ENCODE peak calls at places on chromosomes 1 and 21, in nine cellular contexts. M is prostate gland, O is A549, W is IMR-90, H is ovary, C is mesendoderm, A is adrenal gland, K is foreskin keratinocyte, Z is pancreas. E is an unnamed sample. For H3K4me1, the result is how much of the 10 kb centered on the place peaks cover.

GRCh38 chr21:45270306-45270821 is 17.3 kb downstream of the POFUT2 start:
- DNase-seq in H (peak), A (peak), C (peak), O (no peak), M (no peak), K (no peak), Z (no peak), W (no peak), E (no peak)

GRCh38 chr21:31911138-31911907 is 38.5 kb downstream of the HUNK start:
- DNase-seq in O (no peak), A (no peak), W (peak), C (peak), M (no peak), H (no peak), Z (no peak), K (peak), E (peak)

GRCh38 chr1:184854036-184854435 is 99.4 kb upstream of the EDEM3 start:
- DNase-seq in K (no peak), C (no peak), M (no peak), O (no peak), Z (no peak), H (no peak), W (no peak), A (no peak), E (no peak)

GRCh38 chr1:39640861-39641260 is 1.4 kb upstream of the HEYL start:
- DNase-seq in H (no peak), W (no peak), A (no peak), O (no peak), Z (no peak), C (no peak), M (no peak), K (no peak), E (peak)

GRCh38 chr1:203289281-203289981 is 15.9 kb upstream of the BTG2 start:
- DNase-seq in W (no peak), K (peak), Z (no peak), H (no peak), M (no peak), O (no peak), A (no peak), C (no peak), E (no peak)

GRCh38 chr1:69952691-69953090 is 252.7 kb downstream of the LRRC40 start:
- DNase-seq in M (no peak), A (no peak), H (no peak), W (no peak), O (no peak), C (no peak), K (no peak), Z (no peak), E (no peak)

GRCh38 chr1:217453816-217454215 is 177.1 kb downstream of the GPATCH2 start:
- DNase-seq in M (no peak), W (no peak), H (no peak), O (no peak), Z (peak), A (no peak), K (no peak), C (peak), E (no peak)

GRCh38 chr1:164635784-164636729 is 77.1 kb downstream of the PBX1 start:
- DNase-seq in Z (peak), K (no peak), O (no peak), H (no peak), C (no peak), A (no peak), M (no peak), W (no peak), E (no peak)

GRCh38 chr1:228374711-228375577 is 31.7 kb downstream of the TRIM11 start:
- DNase-seq in M (peak), W (peak), O (no peak), C (no peak), Z (peak), K (no peak), H (peak), A (peak), E (no peak)

GRCh38 chr1:104991702-104992101 is 1242.0 kb downstream of the AMY1C start:
- DNase-seq in C (no peak), A (no peak), M (no peak), O (no peak), H (no peak), W (no peak), Z (no peak), K (no peak), E (no peak)

GRCh38 chr1:114552106-114552639 is 29.2 kb downstream of the BCAS2 start:
- DNase-seq in K (no peak), W (no peak), Z (no peak), C (no peak), M (no peak), A (no peak), O (no peak), H (no peak), E (no peak)

DNA sequence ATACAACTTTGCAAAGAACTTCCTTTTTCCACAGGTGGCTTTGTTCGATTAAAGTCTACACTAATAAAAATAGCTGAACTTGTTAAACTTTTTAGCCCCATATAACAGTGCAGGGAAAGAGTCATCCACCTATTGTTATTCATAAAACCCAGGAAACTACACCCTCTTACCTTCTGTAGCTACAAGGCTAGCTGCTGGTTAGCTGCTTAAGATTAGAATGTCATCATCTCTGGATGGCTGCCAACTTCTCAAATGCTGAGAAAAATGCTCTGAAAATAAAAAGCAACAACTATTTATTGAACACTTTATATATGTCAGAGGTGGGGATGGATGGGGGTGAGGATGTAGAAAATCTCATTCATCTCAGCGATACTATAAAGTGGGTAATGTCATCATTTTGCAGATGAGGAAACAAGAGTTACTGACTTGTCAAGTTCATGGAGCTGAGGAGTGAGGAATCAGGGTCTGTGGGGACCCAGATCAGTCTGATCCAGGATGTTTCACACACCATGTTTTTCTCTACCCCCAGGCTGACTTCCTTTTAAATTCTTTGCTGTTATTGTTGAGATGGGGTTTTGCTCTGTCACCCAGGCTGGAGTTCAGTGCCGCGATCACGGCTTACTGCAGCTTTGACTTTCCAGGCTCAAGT is 17.1 kb downstream of the ATP5PF start:
- DNase-seq in H (no peak), Z (no peak), K (peak), O (no peak), A (no peak), M (no peak), C (no peak), W (peak), E (no peak)
- H3K4me1 ChIP-seq in H (under half), Z (under half), K (under half), O (under half), A (under half), M (under half), C (under half), W (under half), E (under half)

GRCh38 chr1:208178091-208178529 is 66.1 kb downstream of the PLXNA2 start:
- DNase-seq in Z (peak), C (peak), W (no peak), H (no peak), M (peak), K (no peak), A (no peak), O (no peak), E (no peak)
- H3K27ac ChIP-seq in Z (no peak), C (no peak), W (no peak), H (no peak), M (no peak), K (no peak), A (no peak), O (peak), E (no peak)

GRCh38 chr1:13737388-13737787 is 37.4 kb downstream of the PRDM2 start:
- DNase-seq in H (no peak), K (no peak), C (peak), M (no peak), A (no peak), O (no peak), W (no peak), Z (no peak), E (no peak)
- H3K4me1 ChIP-seq in H (under half), K (under half), C (under half), M (under half), A (under half), O (under half), W (under half), Z (under half), E (under half)

DNA sequence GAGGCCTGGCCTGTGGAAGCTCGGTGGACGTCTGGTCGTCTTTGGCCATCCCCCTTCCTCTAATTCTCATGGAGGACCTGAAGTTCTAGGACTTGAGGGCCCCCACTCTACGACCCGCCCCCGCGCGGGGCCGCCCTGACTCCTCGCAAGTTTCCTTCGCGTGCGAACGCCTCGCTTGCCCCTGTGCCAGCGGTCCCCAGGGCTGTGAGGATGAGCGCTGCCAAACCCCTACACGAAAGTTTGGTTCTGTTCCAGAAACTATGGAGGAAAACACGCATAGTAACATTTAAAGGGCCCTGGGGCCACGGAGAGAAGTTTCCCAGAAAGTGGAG is 294 bp upstream of the GNG12 start:
- DNase-seq in O (no peak), K (no peak), Z (no peak), A (no peak), H (no peak), C (no peak), W (peak), M (peak), E (no peak)
- H3K27ac ChIP-seq in O (peak), K (peak), Z (peak), A (peak), H (peak), C (no peak), W (peak), M (peak), E (peak)

GRCh38 chr1:92961131-92961895 is at the start of gene DIPK1A:
- DNase-seq in H (peak), W (peak), Z (peak), M (peak), A (peak), K (peak), C (peak), O (peak), E (peak)
- H3K4me1 ChIP-seq in H (under half), W (under half), Z (under half), M (under half), A (under half), K (under half), C (under half), O (under half), E (under half)

DNA sequence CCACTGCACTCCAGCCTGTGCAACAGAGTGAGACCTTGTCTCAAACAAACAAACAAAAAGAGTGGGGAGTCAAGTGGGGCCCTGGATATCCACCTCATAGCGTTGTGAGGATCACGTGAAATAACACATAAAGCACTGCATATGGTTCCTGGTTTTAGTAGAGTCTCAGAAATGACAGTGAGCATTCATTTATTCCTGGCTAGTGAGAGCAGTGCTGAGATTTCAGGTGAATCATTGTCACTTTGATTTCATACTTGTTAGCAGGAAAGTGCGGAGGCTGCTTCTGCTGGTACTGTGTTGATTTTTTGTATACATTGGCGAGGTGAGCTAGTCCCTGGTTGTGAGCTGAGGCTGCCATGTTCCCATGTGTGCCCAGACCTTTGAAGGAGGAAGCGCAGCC is 22.9 kb downstream of the ARHGEF10L start:
- DNase-seq in O (no peak), W (no peak), A (no peak), C (no peak), M (no peak), Z (no peak), K (no peak), H (no peak), E (no peak)
- H3K27ac ChIP-seq in O (no peak), W (no peak), A (peak), C (no peak), M (peak), Z (no peak), K (no peak), H (no peak), E (no peak)

GRCh38 chr1:109804660-109805059 is 40.9 kb upstream of the EPS8L3 start:
- DNase-seq in C (no peak), O (no peak), Z (no peak), W (no peak), H (no peak), M (no peak), A (no peak), K (no peak), E (no peak)
- H3K4me1 ChIP-seq in C (under half), O (under half), Z (under half), W (under half), H (under half), M (under half), A (under half), K (under half), E (under half)

GRCh38 chr1:172980971-172981370 is 69.8 kb downstream of the TNFSF18 start:
- DNase-seq in A (no peak), K (no peak), W (no peak), Z (no peak), H (no peak), O (no peak), C (no peak), M (no peak), E (no peak)
- H3K27ac ChIP-seq in A (no peak), K (no peak), W (no peak), Z (no peak), H (no peak), O (peak), C (no peak), M (no peak), E (peak)

GRCh38 chr1:109499081-109499480 is 5.2 kb downstream of the CYB561D1 start:
- DNase-seq in C (no peak), O (no peak), W (no peak), Z (no peak), K (no peak), H (no peak), M (no peak), A (no peak), E (no peak)

GRCh38 chr1:109501644-109502367 is 7.7 kb downstream of the AMIGO1 start:
- DNase-seq in K (no peak), C (no peak), H (no peak), O (no peak), Z (no peak), W (no peak), M (no peak), A (no peak), E (no peak)

GRCh38 chr1:109498161-109498801 is 4.4 kb downstream of the CYB561D1 start:
- DNase-seq in K (no peak), H (no peak), C (peak), W (peak), M (no peak), Z (no peak), O (peak), A (no peak), E (peak)

GRCh38 chr1:109500886-109501285 is 7.0 kb downstream of the CYB561D1 start:
- DNase-seq in O (no peak), C (no peak), H (no peak), Z (no peak), K (no peak), W (peak), A (no peak), M (no peak), E (peak)

DNA sequence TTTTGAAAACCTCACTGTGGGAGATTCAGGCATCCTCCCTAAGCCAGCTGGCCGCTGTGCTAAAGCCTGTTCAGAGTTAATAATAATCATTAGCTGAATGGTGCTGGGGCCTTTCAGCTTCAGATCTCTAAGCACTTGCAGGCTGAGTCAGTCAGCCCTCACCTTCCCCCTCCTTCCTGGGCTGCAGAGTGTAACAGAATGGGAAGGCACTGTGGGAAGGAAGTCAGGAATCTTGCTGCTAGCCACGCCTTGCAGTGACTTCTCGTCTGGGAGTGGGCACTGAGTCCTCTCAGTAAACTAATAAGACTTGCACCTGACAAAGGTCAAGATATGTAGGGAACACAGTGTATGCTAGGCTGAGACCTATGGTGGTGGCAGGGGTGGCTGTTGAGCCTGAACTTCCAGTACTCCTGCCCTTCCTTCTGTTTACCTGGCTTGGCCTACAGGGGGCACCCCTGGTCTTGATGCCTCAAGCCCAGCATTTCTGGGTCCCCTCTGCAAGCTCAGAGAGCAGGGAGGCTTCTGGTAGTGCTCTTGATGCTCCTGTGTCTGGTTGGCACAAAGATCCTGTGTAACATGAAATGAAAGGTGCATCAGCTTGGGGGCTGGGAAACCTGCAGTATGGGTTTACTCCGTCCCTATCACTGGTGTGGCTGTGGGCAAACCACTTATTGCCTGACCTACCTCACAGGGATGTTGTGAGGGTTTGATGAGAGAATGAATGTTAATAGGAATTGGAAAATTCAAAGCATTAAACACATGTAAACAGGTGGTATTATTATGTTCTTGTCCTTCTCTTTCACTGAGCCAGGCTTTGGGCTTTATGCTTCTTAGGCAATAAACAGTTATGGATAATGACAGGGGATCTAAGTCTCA is 6.0 kb downstream of the CYB561D1 start:
- DNase-seq in W (peak), C (peak), K (peak), A (peak), Z (no peak), M (no peak), O (no peak), H (no peak), E (no peak)
- H3K4me1 ChIP-seq in W (under half), C (under half), K (under half), A (under half), Z (under half), M (under half), O (under half), H (under half), E (under half)